ENCODE peak calls at places on chromosome 20, in seven cellular contexts. P, I, N, L, B, T and J are unnamed samples.
A peak's percentile ranks its signal among the peaks of the same experiment; 100 is the strongest.

GRCh38 chr20:58965270-58966064 is 15.6 kb upstream of the NELFCD start:
- DNase-seq in T (no peak), I (no peak), P (no peak), L (no peak), N (no peak), B (no peak), J (no peak)

GRCh38 chr20:3218307-3218988 is 9.2 kb downstream of the ITPA start:
- DNase-seq in I (peak; percentile 75), B (no peak), N (peak; percentile 76), L (peak; percentile 98), T (peak; percentile 95), P (no peak), J (peak; percentile 69)

GRCh38 chr20:52529856-52530255 is 338.3 kb upstream of the ZFP64 start:
- DNase-seq in B (no peak), N (no peak), T (no peak), L (no peak), P (no peak), I (no peak), J (no peak)

GRCh38 chr20:5553194-5553815 is 196.9 kb upstream of the SHLD1 start:
- DNase-seq in T (no peak), B (no peak), N (no peak), I (no peak), L (no peak), P (no peak), J (no peak)

GRCh38 chr20:13200767-13201500 is 20.1 kb upstream of the ISM1 start:
- DNase-seq in P (no peak), B (no peak), N (no peak), T (no peak), I (no peak), L (no peak), J (no peak)

GRCh38 chr20:41359541-41360011 is 7.0 kb downstream of the EMILIN3 start:
- DNase-seq in P (no peak), L (no peak), I (no peak), T (no peak), B (no peak), N (no peak), J (no peak)

GRCh38 chr20:55792049-55792448 is 213.3 kb downstream of the CBLN4 start:
- DNase-seq in P (no peak), B (no peak), I (no peak), N (no peak), T (no peak), L (no peak), J (no peak)

GRCh38 chr20:57180385-57180784 is 86.1 kb downstream of the BMP7 start:
- DNase-seq in N (no peak), L (no peak), I (no peak), P (no peak), T (no peak), B (no peak), J (no peak)

GRCh38 chr20:47453167-47453782 is 48.4 kb upstream of the NCOA3 start:
- DNase-seq in T (no peak), L (no peak), P (peak; percentile 92), I (peak; percentile 85), B (peak; percentile 74), N (no peak), J (no peak)

GRCh38 chr20:5691918-5692618 is 58.1 kb upstream of the SHLD1 start:
- DNase-seq in N (no peak), B (no peak), T (no peak), I (peak; percentile 35), P (peak; percentile 86), L (no peak), J (no peak)

GRCh38 chr20:13515796-13516533 is 122.8 kb downstream of the TASP1 start:
- DNase-seq in L (no peak), I (no peak), B (no peak), P (no peak), N (no peak), T (peak; percentile 10), J (no peak)

GRCh38 chr20:22511943-22512910 is 72.1 kb downstream of the FOXA2 start:
- DNase-seq in P (no peak), B (no peak), T (no peak), I (peak; percentile 99), N (peak; percentile 65), L (no peak), J (no peak)

GRCh38 chr20:62464990-62465389 is 10.8 kb downstream of the GATA5 start:
- DNase-seq in I (no peak), L (no peak), N (no peak), T (no peak), P (no peak), B (no peak), J (no peak)

GRCh38 chr20:4468114-4468513 is 253.6 kb upstream of the PRND start:
- DNase-seq in P (no peak), I (no peak), N (no peak), B (no peak), L (no peak), T (no peak), J (no peak)

GRCh38 chr20:3777726-3778629 is 3.3 kb downstream of the SPEF1 start:
- DNase-seq in N (no peak), I (no peak), P (no peak), B (no peak), L (peak; percentile 90), T (peak; percentile 90), J (peak; percentile 80)

GRCh38 chr20:33444797-33445560 is 1.4 kb upstream of the SNTA1 start:
- DNase-seq in P (no peak), L (no peak), I (peak; percentile 75), B (no peak), T (no peak), N (peak; percentile 1), J (peak; percentile 56)

GRCh38 chr20:3826420-3826819 is 6.1 kb downstream of the AP5S1 start:
- DNase-seq in T (no peak), P (no peak), N (no peak), I (no peak), B (no peak), L (no peak), J (no peak)

GRCh38 chr20:33993800-33994623 is at the start of gene RALY:
- DNase-seq in T (peak; percentile 82), I (peak; percentile 81), L (peak; percentile 82), P (no peak), B (peak; percentile 24), N (peak; percentile 80), J (peak; percentile 77)

GRCh38 chr20:35674921-35675320 is 10.2 kb upstream of the CPNE1 start:
- DNase-seq in L (no peak), B (no peak), I (no peak), T (no peak), N (no peak), P (no peak), J (no peak)

GRCh38 chr20:9121211-9121610 is 52.3 kb downstream of the PLCB4 start:
- DNase-seq in I (no peak), P (no peak), B (no peak), L (no peak), N (no peak), T (no peak), J (no peak)

GRCh38 chr20:9075264-9076095 is 6.6 kb downstream of the PLCB4 start:
- DNase-seq in T (no peak), N (no peak), P (no peak), B (no peak), I (no peak), L (no peak), J (no peak)

GRCh38 chr20:14189794-14190402 is 147.5 kb downstream of the FLRT3 start:
- DNase-seq in P (no peak), I (peak; percentile 30), B (peak; percentile 31), L (no peak), N (no peak), T (peak; percentile 21), J (peak; percentile 12)

DNA sequence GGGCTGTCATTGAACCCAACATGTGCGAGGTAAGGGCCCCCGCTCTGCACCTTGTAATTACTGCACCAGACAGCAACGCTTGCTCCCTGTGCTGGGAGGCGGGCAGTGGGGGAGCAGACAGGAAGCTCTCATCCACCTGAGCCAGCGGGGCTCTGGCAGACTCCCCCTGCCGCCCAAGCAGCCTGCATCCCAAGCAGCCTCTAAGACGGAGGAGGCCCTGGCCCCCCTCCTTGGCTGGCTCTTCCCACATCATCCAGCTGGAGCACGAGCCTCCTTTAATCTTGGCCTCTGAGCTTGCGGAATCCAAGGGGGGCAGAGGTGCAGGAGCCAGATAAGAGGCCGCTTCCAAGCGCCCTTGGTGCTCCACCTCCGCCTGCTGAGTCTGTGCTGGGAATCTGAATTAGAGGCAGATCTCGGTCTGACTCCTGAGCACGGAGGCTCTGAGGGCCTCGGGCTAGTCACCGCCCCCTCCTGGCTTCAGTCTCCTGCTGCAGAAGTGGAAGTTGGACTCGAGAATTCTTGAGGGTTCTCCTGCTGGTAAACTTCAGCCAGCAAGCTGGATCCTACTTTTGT is 40.0 kb upstream of the CDH22 start:
- DNase-seq in P (no peak), N (peak; percentile 35), I (no peak), B (no peak), L (peak; percentile 77), T (no peak), J (no peak)
- TF ChIP-seq JUND in P (no peak), N (no peak), I (no peak), B (no peak), L (no peak), T (no peak), J (no peak)

GRCh38 chr20:11387189-11387754 is 530.4 kb upstream of the BTBD3 start:
- DNase-seq in T (no peak), B (peak; percentile 3), L (no peak), N (no peak), I (no peak), P (no peak), J (no peak)

GRCh38 chr20:11391591-11391990 is 526.1 kb upstream of the BTBD3 start:
- DNase-seq in T (no peak), P (no peak), I (no peak), B (no peak), L (no peak), N (no peak), J (no peak)

GRCh38 chr20:11394145-11394833 is 523.4 kb upstream of the BTBD3 start:
- DNase-seq in B (no peak), I (no peak), T (no peak), P (no peak), L (no peak), N (no peak), J (no peak)

GRCh38 chr20:11389188-11389587 is 528.5 kb upstream of the BTBD3 start:
- DNase-seq in I (no peak), L (no peak), N (no peak), B (no peak), T (no peak), P (no peak), J (no peak)
- TF ChIP-seq JUND in I (no peak), L (no peak), N (no peak), B (no peak), T (no peak), P (no peak), J (no peak)

GRCh38 chr20:60137657-60138245 is 179.5 kb downstream of the CDH26 start:
- DNase-seq in B (peak; percentile 0), L (peak; percentile 62), T (no peak), I (no peak), N (no peak), P (no peak), J (no peak)
- TF ChIP-seq JUND in B (no peak), L (no peak), T (no peak), I (no peak), N (no peak), P (no peak), J (no peak)

DNA sequence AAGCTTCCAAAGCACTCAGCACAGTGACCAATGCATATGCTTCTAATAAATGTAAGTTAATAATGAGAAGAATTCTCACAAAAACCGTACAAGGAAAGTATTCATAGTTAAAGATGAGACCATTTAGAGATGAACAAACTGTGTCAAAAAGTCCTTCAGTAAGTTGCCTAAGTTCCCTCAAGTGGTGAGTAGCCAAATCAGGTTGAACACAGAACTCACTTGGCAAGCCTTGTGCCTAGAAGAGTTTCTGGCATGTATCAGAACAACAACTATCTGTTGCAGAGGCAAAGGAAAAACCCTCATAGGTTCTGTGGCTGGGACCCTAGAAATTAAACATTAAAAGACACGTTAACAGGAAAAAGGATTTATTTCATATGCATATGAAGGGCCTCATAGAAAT is 129.6 kb upstream of the DOK5 start:
- DNase-seq in L (no peak), P (no peak), I (no peak), B (no peak), T (no peak), N (no peak), J (no peak)
- TF ChIP-seq JUND in L (no peak), P (no peak), I (no peak), B (no peak), T (no peak), N (no peak), J (no peak)